ENCODE peak calls at places on chromosomes 4 and X, in eight cellular contexts. P, V, K, R, D, H, Z and I are unnamed samples.

GRCh38 chr4:138063581-138063980 is 178.6 kb downstream of the SLC7A11 start:
- DNase-seq in V (no peak), Z (no peak), K (no peak), R (no peak), P (no peak), D (no peak), H (no peak), I (no peak)

GRCh38 chr4:48127882-48128394 is 6.1 kb downstream of the TXK start:
- DNase-seq in K (peak; percentile 64), Z (peak; percentile 95), P (no peak), V (peak; percentile 20), D (peak; percentile 50), H (peak; percentile 41), R (peak; percentile 97), I (peak; percentile 83)

GRCh38 chr4:19969492-19969891 is 282.2 kb upstream of the SLIT2 start:
- DNase-seq in V (no peak), R (peak; percentile 15), D (no peak), Z (no peak), P (no peak), K (no peak), H (no peak), I (no peak)

GRCh38 chr4:5199142-5199541 is 147.9 kb downstream of the STK32B start:
- DNase-seq in V (no peak), K (no peak), H (no peak), D (no peak), P (no peak), R (no peak), Z (no peak), I (no peak)

GRCh38 chrX:150934453-150934852 is 36.0 kb upstream of the CD99L2 start:
- DNase-seq in Z (no peak), H (no peak), D (no peak), R (peak; percentile 44), P (no peak), K (peak; percentile 50), V (no peak), I (no peak)

GRCh38 chr4:94827481-94828110 is 69.8 kb downstream of the BMPR1B start:
- DNase-seq in K (peak; percentile 74), V (no peak), Z (peak; percentile 90), H (no peak), D (no peak), P (no peak), R (peak; percentile 82), I (no peak)

GRCh38 chrX:11164433-11164832 is 53.3 kb downstream of the HCCS start:
- DNase-seq in R (no peak), P (no peak), D (no peak), H (no peak), K (no peak), V (no peak), Z (no peak), I (no peak)

GRCh38 chrX:121000589-121000988 is 15.0 kb upstream of the CT47A1 start:
- DNase-seq in K (peak; percentile 33), R (no peak), Z (peak; percentile 1), V (no peak), P (peak; percentile 10), H (no peak), D (no peak), I (no peak)

GRCh38 chr4:123248260-123248659 is 148.3 kb upstream of the SPRY1 start:
- DNase-seq in Z (no peak), K (no peak), P (no peak), D (no peak), V (no peak), H (no peak), R (no peak), I (no peak)

GRCh38 chrX:52271212-52271611 is 86.5 kb downstream of the MAGED4 start:
- DNase-seq in P (peak; percentile 12), H (no peak), V (no peak), R (peak; percentile 15), D (no peak), Z (no peak), K (peak; percentile 25), I (no peak)

GRCh38 chr4:139666735-139667266 is 1.2 kb downstream of the MGST2 start:
- DNase-seq in Z (peak; percentile 84), H (no peak), R (no peak), P (no peak), K (peak; percentile 48), D (no peak), V (peak; percentile 27), I (no peak)

GRCh38 chr4:185794637-185795036 is 17.4 kb downstream of the SORBS2 start:
- DNase-seq in H (no peak), K (peak; percentile 18), P (no peak), R (no peak), D (no peak), Z (no peak), V (no peak), I (no peak)

GRCh38 chrX:71017396-71017939 is 50.7 kb downstream of the SNX12 start:
- DNase-seq in R (no peak), Z (peak; percentile 28), P (no peak), V (no peak), K (no peak), H (no peak), D (no peak), I (no peak)

GRCh38 chrX:7127058-7127457 is 20.5 kb upstream of the STS start:
- DNase-seq in V (no peak), Z (no peak), R (no peak), P (no peak), H (no peak), K (no peak), D (no peak), I (no peak)

GRCh38 chr4:102157984-102158383 is 187.3 kb downstream of the SLC39A8 start:
- DNase-seq in R (no peak), Z (no peak), V (no peak), D (no peak), H (no peak), K (no peak), P (no peak), I (no peak)

GRCh38 chr4:169270156-169270809 is 473 bp downstream of the SH3RF1 start:
- DNase-seq in Z (peak; percentile 61), V (peak; percentile 58), H (no peak), R (peak; percentile 48), P (peak; percentile 37), K (peak; percentile 37), D (peak; percentile 28), I (peak; percentile 82)

GRCh38 chr4:140099993-140100392 is 54.0 kb downstream of the MAML3 start:
- DNase-seq in H (no peak), Z (peak; percentile 91), P (peak; percentile 78), K (peak; percentile 49), V (peak; percentile 88), D (no peak), R (peak; percentile 69), I (no peak)

GRCh38 chrX:129961180-129962083 is 21.0 kb upstream of the BCORL1 start:
- DNase-seq in R (peak; percentile 69), V (peak; percentile 67), P (peak; percentile 51), H (peak; percentile 44), K (peak; percentile 52), Z (no peak), D (peak; percentile 58), I (peak; percentile 81)

GRCh38 chr4:14155803-14156202 is 528.3 kb upstream of the BOD1L1 start:
- DNase-seq in R (no peak), P (no peak), D (no peak), H (no peak), V (no peak), Z (no peak), K (no peak), I (no peak)

GRCh38 chrX:24536551-24536950 is 71.5 kb downstream of the PDK3 start:
- DNase-seq in K (no peak), V (no peak), R (no peak), P (no peak), D (no peak), H (no peak), Z (no peak), I (no peak)

GRCh38 chr4:172356002-172356401 is 542.8 kb downstream of the GALNTL6 start:
- DNase-seq in P (no peak), K (no peak), R (no peak), Z (no peak), H (no peak), D (no peak), V (no peak), I (no peak)

GRCh38 chr4:174604198-174604597 is 81.9 kb upstream of the HPGD start:
- DNase-seq in V (peak; percentile 8), Z (no peak), R (peak; percentile 59), H (no peak), K (peak; percentile 71), P (peak; percentile 18), D (no peak), I (no peak)

GRCh38 chr4:158996669-158997074 is 106.2 kb upstream of the RAPGEF2 start:
- DNase-seq in V (no peak), Z (peak; percentile 90), D (no peak), P (no peak), H (no peak), K (peak; percentile 87), R (peak; percentile 98), I (no peak)

GRCh38 chr4:140300271-140300970 is 73.0 kb upstream of the SCOC start:
- DNase-seq in P (no peak), R (peak; percentile 85), H (no peak), V (no peak), Z (peak; percentile 29), D (no peak), K (peak; percentile 42), I (no peak)

GRCh38 chrX:129679856-129680255 is 25.1 kb upstream of the APLN start:
- DNase-seq in D (no peak), R (peak; percentile 57), V (no peak), Z (no peak), H (no peak), K (no peak), P (no peak), I (no peak)

GRCh38 chr4:52250124-52250523 is 199.0 kb downstream of the SPATA18 start:
- DNase-seq in P (no peak), V (no peak), K (no peak), Z (no peak), D (no peak), R (no peak), H (no peak), I (no peak)

GRCh38 chrX:153533041-153533565 is 15.7 kb downstream of the ATP2B3 start:
- DNase-seq in R (no peak), D (no peak), Z (no peak), V (no peak), H (no peak), K (no peak), P (no peak), I (no peak)

GRCh38 chrX:145405012-145405411 is 157.7 kb downstream of the SPANXN1 start:
- DNase-seq in K (peak; percentile 24), P (peak; percentile 22), D (no peak), R (peak; percentile 14), V (no peak), H (no peak), Z (peak; percentile 1), I (no peak)

GRCh38 chrX:10014462-10015373 is 47.6 kb downstream of the CLDN34 start:
- DNase-seq in D (peak; percentile 76), V (peak; percentile 73), H (peak; percentile 62), P (peak; percentile 37), Z (peak; percentile 87), K (peak; percentile 94), R (peak; percentile 88), I (peak; percentile 84)

GRCh38 chr4:69689530-69690111 is 36.6 kb upstream of the UGT2A1 start:
- DNase-seq in H (no peak), D (no peak), Z (peak; percentile 72), P (peak; percentile 21), K (peak; percentile 37), R (peak; percentile 45), V (no peak), I (peak; percentile 5)

GRCh38 chrX:110665636-110666035 is 130.0 kb downstream of the CHRDL1 start:
- DNase-seq in H (no peak), V (peak; percentile 2), Z (no peak), P (peak; percentile 3), K (peak; percentile 21), R (peak; percentile 61), D (no peak), I (no peak)